ENCODE peak calls at places on chromosomes 7 and 10, in nine cellular contexts. One of them, this sample, is unnamed.

GRCh38 chr7:141593134-141593533 is 41.9 kb downstream of the AGK start:
- DNase-seq in breast epithelium: no peak
- DNase-seq in AG09309: no peak
- DNase-seq in GM23338: no peak
- DNase-seq in NB4: no peak
- DNase-seq in colonic mucosa: no peak
- DNase-seq in ovary: no peak
- DNase-seq in psoas muscle: no peak
- DNase-seq in thoracic aorta: no peak
- DNase-seq in this sample: no peak

GRCh38 chr7:92904292-92905131 is 68.1 kb upstream of the CDK6 start:
- DNase-seq in breast epithelium: no peak
- DNase-seq in AG09309: peak
- DNase-seq in GM23338: peak
- DNase-seq in NB4: peak
- DNase-seq in colonic mucosa: no peak
- DNase-seq in ovary: no peak
- DNase-seq in psoas muscle: peak
- DNase-seq in thoracic aorta: no peak
- DNase-seq in this sample: peak

GRCh38 chr7:34156336-34156735 is 251.0 kb downstream of the BMPER start:
- DNase-seq in breast epithelium: no peak
- DNase-seq in AG09309: no peak
- DNase-seq in GM23338: no peak
- DNase-seq in NB4: no peak
- DNase-seq in colonic mucosa: no peak
- DNase-seq in ovary: no peak
- DNase-seq in psoas muscle: no peak
- DNase-seq in thoracic aorta: no peak
- DNase-seq in this sample: no peak

GRCh38 chr7:121433775-121434174 is 37.7 kb upstream of the FAM3C start:
- DNase-seq in breast epithelium: no peak
- DNase-seq in AG09309: no peak
- DNase-seq in GM23338: no peak
- DNase-seq in NB4: no peak
- DNase-seq in colonic mucosa: no peak
- DNase-seq in ovary: no peak
- DNase-seq in psoas muscle: no peak
- DNase-seq in thoracic aorta: no peak
- DNase-seq in this sample: no peak

GRCh38 chr10:48722153-48722861 is 37.6 kb downstream of the WDFY4 start:
- DNase-seq in breast epithelium: no peak
- DNase-seq in AG09309: no peak
- DNase-seq in GM23338: no peak
- DNase-seq in NB4: no peak
- DNase-seq in colonic mucosa: no peak
- DNase-seq in ovary: no peak
- DNase-seq in psoas muscle: no peak
- DNase-seq in thoracic aorta: no peak
- DNase-seq in this sample: no peak

GRCh38 chr10:100482181-100482833 is 19.5 kb downstream of the WNT8B start:
- DNase-seq in breast epithelium: peak
- DNase-seq in AG09309: peak
- DNase-seq in GM23338: peak
- DNase-seq in NB4: peak
- DNase-seq in colonic mucosa: peak
- DNase-seq in ovary: peak
- DNase-seq in psoas muscle: peak
- DNase-seq in thoracic aorta: no peak
- DNase-seq in this sample: peak

GRCh38 chr7:55449205-55449991 is 84.3 kb downstream of the LANCL2 start:
- DNase-seq in breast epithelium: no peak
- DNase-seq in AG09309: no peak
- DNase-seq in GM23338: peak
- DNase-seq in NB4: no peak
- DNase-seq in colonic mucosa: no peak
- DNase-seq in ovary: no peak
- DNase-seq in psoas muscle: no peak
- DNase-seq in thoracic aorta: no peak
- DNase-seq in this sample: no peak

GRCh38 chr7:381211-382117 is 91.5 kb downstream of the FOXL3 start:
- DNase-seq in breast epithelium: no peak
- DNase-seq in AG09309: no peak
- DNase-seq in GM23338: no peak
- DNase-seq in NB4: no peak
- DNase-seq in colonic mucosa: peak
- DNase-seq in ovary: no peak
- DNase-seq in psoas muscle: peak
- DNase-seq in thoracic aorta: no peak
- DNase-seq in this sample: peak

GRCh38 chr10:11682267-11682683 is 59.9 kb upstream of the ECHDC3 start:
- DNase-seq in breast epithelium: no peak
- DNase-seq in AG09309: no peak
- DNase-seq in GM23338: no peak
- DNase-seq in NB4: no peak
- DNase-seq in colonic mucosa: no peak
- DNase-seq in ovary: no peak
- DNase-seq in psoas muscle: no peak
- DNase-seq in thoracic aorta: no peak
- DNase-seq in this sample: no peak

GRCh38 chr10:101158101-101159058 is 27.3 kb downstream of the TLX1 start:
- DNase-seq in breast epithelium: peak
- DNase-seq in AG09309: no peak
- DNase-seq in GM23338: no peak
- DNase-seq in NB4: no peak
- DNase-seq in colonic mucosa: no peak
- DNase-seq in ovary: no peak
- DNase-seq in psoas muscle: no peak
- DNase-seq in thoracic aorta: no peak
- DNase-seq in this sample: no peak

GRCh38 chr7:93894966-93895650 is 4.6 kb upstream of the TFPI2 start:
- DNase-seq in breast epithelium: no peak
- DNase-seq in AG09309: no peak
- DNase-seq in GM23338: no peak
- DNase-seq in NB4: no peak
- DNase-seq in colonic mucosa: no peak
- DNase-seq in ovary: no peak
- DNase-seq in psoas muscle: no peak
- DNase-seq in thoracic aorta: no peak
- DNase-seq in this sample: no peak

GRCh38 chr10:50648089-50648934 is 24.6 kb upstream of the SGMS1 start:
- DNase-seq in breast epithelium: no peak
- DNase-seq in AG09309: no peak
- DNase-seq in GM23338: no peak
- DNase-seq in NB4: no peak
- DNase-seq in colonic mucosa: no peak
- DNase-seq in ovary: no peak
- DNase-seq in psoas muscle: no peak
- DNase-seq in thoracic aorta: no peak
- DNase-seq in this sample: no peak

GRCh38 chr10:52488606-52489485 is 174.8 kb downstream of the DKK1 start:
- DNase-seq in breast epithelium: no peak
- DNase-seq in AG09309: no peak
- DNase-seq in GM23338: peak
- DNase-seq in NB4: peak
- DNase-seq in colonic mucosa: no peak
- DNase-seq in ovary: no peak
- DNase-seq in psoas muscle: no peak
- DNase-seq in thoracic aorta: no peak
- DNase-seq in this sample: no peak

DNA sequence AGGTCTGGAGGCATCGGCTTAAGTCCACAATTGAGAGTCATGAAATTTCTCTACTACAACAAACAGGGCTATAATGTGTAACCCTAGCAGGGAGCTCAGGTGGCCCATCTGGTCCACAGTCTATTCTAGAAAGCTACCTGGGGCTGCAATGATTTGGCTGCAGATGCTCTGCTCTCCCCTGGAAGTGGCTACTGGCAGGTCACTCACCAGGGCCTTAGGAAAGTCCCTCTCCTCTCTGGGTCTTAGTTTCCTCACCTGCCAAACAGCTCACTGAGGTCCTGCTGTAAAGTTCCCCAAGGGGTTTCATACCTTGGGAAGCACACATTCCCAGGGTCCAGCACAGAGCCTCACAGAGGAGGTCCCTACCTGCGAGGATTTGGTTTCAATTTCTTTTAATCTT is 2.5 kb downstream of the IGFBP3 start:
- DNase-seq in breast epithelium: no peak
- DNase-seq in AG09309: no peak
- DNase-seq in GM23338: no peak
- DNase-seq in NB4: no peak
- DNase-seq in colonic mucosa: no peak
- DNase-seq in ovary: no peak
- DNase-seq in psoas muscle: no peak
- DNase-seq in thoracic aorta: no peak
- DNase-seq in this sample: no peak
- H3K4me3 ChIP-seq in breast epithelium: peak
- H3K4me3 ChIP-seq in AG09309: peak
- H3K4me3 ChIP-seq in GM23338: no peak
- H3K4me3 ChIP-seq in NB4: no peak
- H3K4me3 ChIP-seq in colonic mucosa: no peak
- H3K4me3 ChIP-seq in ovary: peak
- H3K4me3 ChIP-seq in psoas muscle: no peak
- H3K4me3 ChIP-seq in thoracic aorta: peak
- H3K4me3 ChIP-seq in this sample: no peak

DNA sequence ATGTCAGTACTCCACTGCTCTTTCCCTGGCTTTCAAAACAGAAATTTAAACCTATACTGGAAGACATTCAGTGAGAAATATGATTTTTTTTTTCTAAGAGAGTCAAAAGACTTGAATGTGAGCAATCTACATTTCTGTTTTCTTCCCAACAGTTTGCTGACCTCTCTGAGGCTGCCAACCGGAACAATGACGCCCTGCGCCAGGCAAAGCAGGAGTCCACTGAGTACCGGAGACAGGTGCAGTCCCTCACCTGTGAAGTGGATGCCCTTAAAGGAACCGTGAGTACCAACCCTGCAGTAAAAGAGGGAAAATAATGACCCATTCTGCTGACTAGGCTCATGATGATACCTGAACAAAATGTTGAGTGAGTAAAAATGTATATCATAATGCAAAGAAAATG is 6.5 kb downstream of the VIM start:
- DNase-seq in breast epithelium: no peak
- DNase-seq in AG09309: no peak
- DNase-seq in GM23338: no peak
- DNase-seq in NB4: no peak
- DNase-seq in colonic mucosa: no peak
- DNase-seq in ovary: no peak
- DNase-seq in psoas muscle: no peak
- DNase-seq in thoracic aorta: no peak
- DNase-seq in this sample: no peak
- H3K4me3 ChIP-seq in breast epithelium: peak
- H3K4me3 ChIP-seq in AG09309: peak
- H3K4me3 ChIP-seq in GM23338: no peak
- H3K4me3 ChIP-seq in NB4: no peak
- H3K4me3 ChIP-seq in colonic mucosa: no peak
- H3K4me3 ChIP-seq in ovary: no peak
- H3K4me3 ChIP-seq in psoas muscle: peak
- H3K4me3 ChIP-seq in thoracic aorta: peak
- H3K4me3 ChIP-seq in this sample: no peak

DNA sequence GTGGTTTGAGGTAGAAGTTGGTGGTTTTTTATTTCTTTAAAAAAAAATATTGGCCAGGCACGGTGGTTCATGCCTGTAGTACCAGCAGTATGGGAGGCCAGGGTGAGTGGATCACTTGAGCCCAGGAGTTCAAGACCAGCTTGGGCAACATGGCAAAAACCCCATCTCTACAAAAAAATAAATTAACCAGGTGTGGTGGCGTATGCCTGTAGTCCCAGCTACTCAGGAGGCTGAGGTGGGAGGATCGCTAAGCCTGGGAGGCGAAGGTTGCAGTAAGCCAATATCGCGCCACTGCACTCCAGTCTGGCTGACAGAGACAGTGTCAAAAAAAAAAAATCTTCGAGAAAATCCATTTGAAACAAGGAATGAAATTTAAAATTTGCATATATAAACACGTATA is 1.1 kb downstream of the IL2RA start:
- DNase-seq in breast epithelium: no peak
- DNase-seq in AG09309: no peak
- DNase-seq in GM23338: no peak
- DNase-seq in NB4: no peak
- DNase-seq in colonic mucosa: no peak
- DNase-seq in ovary: no peak
- DNase-seq in psoas muscle: no peak
- DNase-seq in thoracic aorta: no peak
- DNase-seq in this sample: no peak
- H3K4me3 ChIP-seq in breast epithelium: no peak
- H3K4me3 ChIP-seq in AG09309: no peak
- H3K4me3 ChIP-seq in GM23338: no peak
- H3K4me3 ChIP-seq in NB4: no peak
- H3K4me3 ChIP-seq in colonic mucosa: no peak
- H3K4me3 ChIP-seq in ovary: no peak
- H3K4me3 ChIP-seq in psoas muscle: no peak
- H3K4me3 ChIP-seq in thoracic aorta: no peak
- H3K4me3 ChIP-seq in this sample: no peak

GRCh38 chr7:47484457-47484856 is 97.5 kb downstream of the TNS3 start:
- DNase-seq in breast epithelium: no peak
- DNase-seq in AG09309: no peak
- DNase-seq in GM23338: no peak
- DNase-seq in NB4: no peak
- DNase-seq in colonic mucosa: no peak
- DNase-seq in ovary: no peak
- DNase-seq in psoas muscle: no peak
- DNase-seq in thoracic aorta: no peak
- DNase-seq in this sample: no peak

GRCh38 chr7:47488205-47488968 is 93.5 kb downstream of the TNS3 start:
- DNase-seq in breast epithelium: no peak
- DNase-seq in AG09309: no peak
- DNase-seq in GM23338: no peak
- DNase-seq in NB4: no peak
- DNase-seq in colonic mucosa: no peak
- DNase-seq in ovary: no peak
- DNase-seq in psoas muscle: no peak
- DNase-seq in thoracic aorta: no peak
- DNase-seq in this sample: no peak

GRCh38 chr7:47483604-47484273 is 98.2 kb downstream of the TNS3 start:
- DNase-seq in breast epithelium: no peak
- DNase-seq in AG09309: no peak
- DNase-seq in GM23338: peak
- DNase-seq in NB4: peak
- DNase-seq in colonic mucosa: no peak
- DNase-seq in ovary: no peak
- DNase-seq in psoas muscle: no peak
- DNase-seq in thoracic aorta: no peak
- DNase-seq in this sample: no peak

GRCh38 chr7:47484923-47485639 is 96.8 kb downstream of the TNS3 start:
- DNase-seq in breast epithelium: no peak
- DNase-seq in AG09309: no peak
- DNase-seq in GM23338: no peak
- DNase-seq in NB4: no peak
- DNase-seq in colonic mucosa: no peak
- DNase-seq in ovary: no peak
- DNase-seq in psoas muscle: peak
- DNase-seq in thoracic aorta: no peak
- DNase-seq in this sample: no peak

GRCh38 chr7:47485640-47486435 is 96.1 kb downstream of the TNS3 start:
- DNase-seq in breast epithelium: peak
- DNase-seq in AG09309: no peak
- DNase-seq in GM23338: no peak
- DNase-seq in NB4: no peak
- DNase-seq in colonic mucosa: peak
- DNase-seq in ovary: no peak
- DNase-seq in psoas muscle: no peak
- DNase-seq in thoracic aorta: no peak
- DNase-seq in this sample: no peak
- H3K4me3 ChIP-seq in breast epithelium: no peak
- H3K4me3 ChIP-seq in AG09309: no peak
- H3K4me3 ChIP-seq in GM23338: no peak
- H3K4me3 ChIP-seq in NB4: no peak
- H3K4me3 ChIP-seq in colonic mucosa: no peak
- H3K4me3 ChIP-seq in ovary: no peak
- H3K4me3 ChIP-seq in psoas muscle: no peak
- H3K4me3 ChIP-seq in thoracic aorta: no peak
- H3K4me3 ChIP-seq in this sample: no peak